ENCODE peak calls at places on chromosome 13, in five cellular contexts. J is A549, P is K562, O is HepG2, E is H1. X is an unnamed sample. For H3K4me1, the result is how much of the 10 kb centered on the place peaks cover.

GRCh38 chr13:34864650-34865049 is 77.4 kb upstream of the NBEA start:
- DNase-seq in P (no peak), E (no peak), J (no peak), O (no peak), X (no peak)

GRCh38 chr13:20193924-20194631 is 1.3 kb upstream of the GJB2 start:
- DNase-seq in E (no peak), P (no peak), J (no peak), O (no peak), X (no peak)

GRCh38 chr13:111177081-111177711 is 62.1 kb downstream of the ARHGEF7 start:
- DNase-seq in P (no peak), E (no peak), J (no peak), O (no peak), X (peak)

GRCh38 chr13:97257800-97258799 is 36.0 kb downstream of the MBNL2 start:
- DNase-seq in E (no peak), O (peak), P (peak), J (peak), X (peak)

GRCh38 chr13:29523199-29523931 is 72.1 kb downstream of the SLC7A1 start:
- DNase-seq in O (no peak), P (no peak), J (no peak), E (no peak), X (peak)

GRCh38 chr13:25213716-25214115 is 41.6 kb upstream of the AMER2 start:
- DNase-seq in E (no peak), O (no peak), P (no peak), J (no peak), X (no peak)

GRCh38 chr13:68697551-68697950 is 1410.1 kb upstream of the ATXN8OS start:
- DNase-seq in O (no peak), E (no peak), J (no peak), P (peak), X (no peak)

GRCh38 chr13:23656637-23657036 is 86.4 kb downstream of the TNFRSF19 start:
- DNase-seq in J (no peak), O (peak), P (peak), E (no peak), X (peak)

GRCh38 chr13:113609616-113610015 is 25.1 kb downstream of the TFDP1 start:
- DNase-seq in P (no peak), O (no peak), E (no peak), J (no peak), X (no peak)

GRCh38 chr13:98275711-98276171 is 98.7 kb upstream of the RNF113B start:
- DNase-seq in P (no peak), O (no peak), E (no peak), J (no peak), X (no peak)

GRCh38 chr13:46478641-46479040 is 74.3 kb upstream of the LRCH1 start:
- DNase-seq in J (no peak), O (no peak), E (no peak), P (no peak), X (no peak)

GRCh38 chr13:99916366-99917103 is 55.0 kb downstream of the ZIC5 start:
- DNase-seq in J (peak), E (no peak), P (peak), O (peak), X (peak)

GRCh38 chr13:108686027-108686426 is 56.6 kb downstream of the MYO16 start:
- DNase-seq in P (no peak), J (no peak), O (no peak), E (no peak), X (no peak)

GRCh38 chr13:51243832-51244231 is 21.6 kb downstream of the FAM124A start:
- DNase-seq in O (no peak), J (no peak), E (peak), P (no peak), X (no peak)
- H3K4me1 ChIP-seq in O (under half), J (under half), E (under half), P (under half), X (under half)

DNA sequence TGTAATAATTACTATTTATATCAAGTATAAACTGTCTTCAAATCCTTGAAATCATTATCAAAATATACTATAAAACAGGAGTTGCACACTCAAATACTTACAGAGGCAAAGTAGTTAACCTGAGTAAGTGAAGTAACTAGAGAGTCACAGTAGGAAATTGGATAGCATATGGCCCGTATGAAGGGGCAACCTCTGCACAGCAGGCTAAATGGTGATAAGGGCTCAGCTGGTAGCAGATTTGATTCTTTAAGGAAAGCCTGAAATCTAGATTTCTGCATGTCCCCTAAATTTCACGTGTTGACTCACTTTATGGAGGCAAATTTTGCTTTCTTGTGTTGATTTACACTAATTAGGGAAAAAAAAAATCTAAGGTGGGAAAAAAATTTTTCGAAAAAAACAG is 46.4 kb downstream of the STOML3 start:
- DNase-seq in J (no peak), E (no peak), P (no peak), O (no peak), X (no peak)
- TF ChIP-seq JUN in J (no peak), E (no peak), P (no peak), O (no peak), X (no peak)

GRCh38 chr13:48242677-48243076 is 9.7 kb downstream of the ITM2B start:
- DNase-seq in J (no peak), P (no peak), O (no peak), E (no peak), X (no peak)
- H3K4me1 ChIP-seq in J (under half), P (under half), O (half or more), E (under half), X (under half)

GRCh38 chr13:80137994-80138393 is 202.9 kb downstream of the SPRY2 start:
- DNase-seq in J (no peak), P (no peak), O (no peak), E (no peak), X (no peak)

GRCh38 chr13:80133631-80134083 is 207.3 kb downstream of the SPRY2 start:
- DNase-seq in E (no peak), P (no peak), J (no peak), O (no peak), X (peak)

GRCh38 chr13:80134360-80134759 is 206.6 kb downstream of the SPRY2 start:
- DNase-seq in E (no peak), J (no peak), P (no peak), O (no peak), X (no peak)

GRCh38 chr13:80131204-80131603 is 209.7 kb downstream of the SPRY2 start:
- DNase-seq in J (peak), O (no peak), P (no peak), E (no peak), X (peak)

GRCh38 chr13:80132741-80133601 is 208.0 kb downstream of the SPRY2 start:
- DNase-seq in P (no peak), J (peak), E (no peak), O (peak), X (peak)
- TF ChIP-seq JUN in P (no peak), J (no peak), E (no peak), O (no peak), X (no peak)